ENCODE peak calls at places on chromosomes 13 and 19, in nine cellular contexts. R, P, H, A, Z, W, O, J and L are unnamed samples.

GRCh38 chr19:46634656-46635218 is 1.3 kb downstream of the GNG8 start:
- DNase-seq in A (no peak), H (no peak), Z (no peak), P (no peak), R (peak), O (no peak), J (no peak), W (no peak), L (no peak)

GRCh38 chr13:92833071-92833470 is 393.5 kb upstream of the GPC6 start:
- DNase-seq in P (no peak), J (no peak), A (no peak), W (no peak), R (no peak), Z (no peak), O (no peak), H (no peak), L (no peak)

GRCh38 chr13:91111476-91112190 is 235.9 kb upstream of the MIR17HG start:
- DNase-seq in P (no peak), H (no peak), W (no peak), J (no peak), R (no peak), O (no peak), A (no peak), Z (no peak), L (no peak)

GRCh38 chr13:76723551-76724232 is 162.5 kb downstream of the KCTD12 start:
- DNase-seq in R (peak), P (no peak), Z (no peak), A (no peak), W (no peak), J (no peak), H (no peak), O (no peak), L (peak)

GRCh38 chr19:35299523-35300339 is 7.8 kb downstream of the MAG start:
- DNase-seq in O (peak), P (no peak), H (no peak), A (no peak), W (peak), Z (no peak), R (peak), J (no peak), L (no peak)

GRCh38 chr13:100491164-100491847 is 97.3 kb downstream of the GGACT start:
- DNase-seq in H (no peak), Z (no peak), R (no peak), O (no peak), A (no peak), J (no peak), P (no peak), W (no peak), L (peak)

GRCh38 chr13:38705351-38705750 is 18.5 kb downstream of the FREM2 start:
- DNase-seq in R (no peak), A (no peak), P (no peak), O (no peak), Z (no peak), H (no peak), J (no peak), W (no peak), L (no peak)

GRCh38 chr19:13118424-13119193 is 545 bp downstream of the NACC1 start:
- DNase-seq in H (no peak), W (peak), R (peak), J (no peak), A (no peak), O (peak), P (peak), Z (peak), L (peak)

GRCh38 chr13:49563513-49563912 is 21.8 kb downstream of the RCBTB1 start:
- DNase-seq in H (no peak), Z (no peak), R (no peak), J (no peak), A (no peak), O (no peak), W (no peak), P (no peak), L (no peak)

GRCh38 chr19:1773173-1773572 is 19.9 kb downstream of the ONECUT3 start:
- DNase-seq in R (no peak), P (no peak), O (no peak), H (peak), Z (no peak), A (no peak), W (no peak), J (no peak), L (no peak)

GRCh38 chr19:49672131-49672919 is 4.7 kb upstream of the PRMT1 start:
- DNase-seq in Z (peak), H (peak), O (peak), P (peak), J (no peak), W (peak), R (peak), A (no peak), L (peak)

GRCh38 chr19:52542984-52543664 is 15.7 kb downstream of the ZNF808 start:
- DNase-seq in P (no peak), H (no peak), Z (no peak), J (peak), O (no peak), A (no peak), W (no peak), R (no peak), L (no peak)

GRCh38 chr13:111483621-111483987 is 163.2 kb downstream of the TEX29 start:
- DNase-seq in O (no peak), H (no peak), A (no peak), P (no peak), Z (no peak), J (no peak), R (no peak), W (no peak), L (no peak)

GRCh38 chr19:47093254-47093653 is 20.3 kb downstream of the ZC3H4 start:
- DNase-seq in W (no peak), H (no peak), J (no peak), Z (no peak), R (no peak), P (no peak), A (no peak), O (no peak), L (no peak)

GRCh38 chr19:2405256-2405655 is 22.1 kb downstream of the TIMM13 start:
- DNase-seq in A (no peak), O (peak), H (no peak), R (no peak), W (no peak), P (no peak), Z (no peak), J (no peak), L (no peak)

GRCh38 chr13:75196112-75196855 is 285.7 kb downstream of the TBC1D4 start:
- DNase-seq in A (no peak), H (no peak), J (no peak), P (no peak), O (no peak), Z (no peak), R (no peak), W (no peak), L (no peak)

GRCh38 chr19:38055040-38055439 is 148.0 kb downstream of the SIPA1L3 start:
- DNase-seq in H (no peak), O (no peak), W (no peak), J (no peak), A (no peak), P (no peak), Z (no peak), R (peak), L (no peak)

GRCh38 chr19:40565355-40565754 is 11.3 kb upstream of the SHKBP1 start:
- DNase-seq in R (no peak), W (no peak), J (no peak), P (no peak), Z (no peak), A (no peak), H (no peak), O (no peak), L (no peak)

GRCh38 chr13:46577656-46578589 is 25.0 kb downstream of the LRCH1 start:
- DNase-seq in A (no peak), H (no peak), R (no peak), J (no peak), O (no peak), W (no peak), P (no peak), Z (no peak), L (no peak)

GRCh38 chr13:44967656-44968451 is 21.4 kb downstream of the NUFIP1 start:
- DNase-seq in P (peak), Z (no peak), W (no peak), J (no peak), A (no peak), R (no peak), O (no peak), H (no peak), L (no peak)

GRCh38 chr19:54203151-54203611 is 2.5 kb downstream of the RPS9 start:
- DNase-seq in P (peak), O (no peak), A (no peak), W (no peak), Z (peak), J (no peak), H (no peak), R (no peak), L (no peak)

GRCh38 chr19:48470281-48470680 is 1.1 kb downstream of the CYTH2 start:
- DNase-seq in P (no peak), R (no peak), J (no peak), H (no peak), O (no peak), A (no peak), W (no peak), Z (no peak), L (no peak)

GRCh38 chr19:36245210-36246005 is 30.5 kb downstream of the ZNF146 start:
- DNase-seq in W (peak), J (no peak), R (peak), H (no peak), O (no peak), Z (no peak), P (no peak), A (no peak), L (no peak)

GRCh38 chr13:97640236-97640635 is 206.3 kb downstream of the RAP2A start:
- DNase-seq in W (no peak), A (no peak), Z (no peak), H (no peak), J (no peak), P (no peak), R (no peak), O (no peak), L (no peak)

GRCh38 chr19:35352177-35352447 is 4.4 kb downstream of the FFAR1 start:
- DNase-seq in J (no peak), P (no peak), O (no peak), A (no peak), H (no peak), R (peak), Z (no peak), W (no peak), L (no peak)

GRCh38 chr13:78098249-78098648 is 179.6 kb upstream of the EDNRB start:
- DNase-seq in Z (no peak), J (no peak), R (no peak), H (no peak), O (no peak), P (no peak), A (no peak), W (no peak), L (no peak)

GRCh38 chr19:33406521-33407139 is 33.1 kb downstream of the CEBPG start:
- DNase-seq in W (peak), P (peak), J (no peak), O (peak), H (peak), Z (peak), A (peak), R (peak), L (peak)

GRCh38 chr19:46378268-46378667 is 31.4 kb downstream of the PPP5C start:
- DNase-seq in R (no peak), W (no peak), O (no peak), P (no peak), A (no peak), H (no peak), J (no peak), Z (no peak), L (no peak)

GRCh38 chr13:83485101-83485500 is 397.2 kb downstream of the SLITRK1 start:
- DNase-seq in W (no peak), Z (no peak), H (no peak), P (no peak), O (no peak), J (no peak), R (no peak), A (no peak), L (no peak)

GRCh38 chr13:111474136-111475002 is 153.9 kb downstream of the TEX29 start:
- DNase-seq in A (peak), J (no peak), O (peak), P (peak), R (peak), Z (peak), W (peak), H (peak), L (peak)

GRCh38 chr19:28878862-28879566 is 333.9 kb downstream of the UQCRFS1 start:
- DNase-seq in J (no peak), A (peak), P (peak), H (peak), R (peak), W (peak), O (peak), Z (peak), L (no peak)

GRCh38 chr19:55145241-55145640 is 3.8 kb downstream of the TNNT1 start:
- DNase-seq in P (no peak), R (no peak), A (no peak), W (no peak), H (no peak), J (no peak), O (peak), Z (no peak), L (peak)

GRCh38 chr19:30686252-30686762 is 314.1 kb downstream of the ZNF536 start:
- DNase-seq in H (no peak), O (no peak), A (no peak), J (no peak), Z (no peak), R (peak), W (peak), P (no peak), L (no peak)

GRCh38 chr19:49790866-49791265 is 22.2 kb downstream of the FUZ start:
- DNase-seq in W (no peak), A (no peak), O (peak), P (no peak), H (no peak), Z (no peak), R (no peak), J (no peak), L (no peak)

GRCh38 chr13:40404967-40405716 is 261.3 kb downstream of the FOXO1 start:
- DNase-seq in W (no peak), O (no peak), H (no peak), P (no peak), R (no peak), J (no peak), Z (no peak), A (no peak), L (no peak)
- TF ChIP-seq REST in W (no peak), O (no peak), H (no peak), P (no peak), R (no peak), J (no peak), Z (no peak), A (no peak), L (no peak)

GRCh38 chr13:21231426-21231945 is 55.0 kb downstream of the MRPL57 start:
- DNase-seq in R (no peak), O (no peak), Z (no peak), P (no peak), J (no peak), A (no peak), W (peak), H (no peak), L (no peak)
- TF ChIP-seq REST in R (no peak), O (no peak), Z (no peak), P (no peak), J (no peak), A (no peak), W (no peak), H (no peak), L (no peak)

DNA sequence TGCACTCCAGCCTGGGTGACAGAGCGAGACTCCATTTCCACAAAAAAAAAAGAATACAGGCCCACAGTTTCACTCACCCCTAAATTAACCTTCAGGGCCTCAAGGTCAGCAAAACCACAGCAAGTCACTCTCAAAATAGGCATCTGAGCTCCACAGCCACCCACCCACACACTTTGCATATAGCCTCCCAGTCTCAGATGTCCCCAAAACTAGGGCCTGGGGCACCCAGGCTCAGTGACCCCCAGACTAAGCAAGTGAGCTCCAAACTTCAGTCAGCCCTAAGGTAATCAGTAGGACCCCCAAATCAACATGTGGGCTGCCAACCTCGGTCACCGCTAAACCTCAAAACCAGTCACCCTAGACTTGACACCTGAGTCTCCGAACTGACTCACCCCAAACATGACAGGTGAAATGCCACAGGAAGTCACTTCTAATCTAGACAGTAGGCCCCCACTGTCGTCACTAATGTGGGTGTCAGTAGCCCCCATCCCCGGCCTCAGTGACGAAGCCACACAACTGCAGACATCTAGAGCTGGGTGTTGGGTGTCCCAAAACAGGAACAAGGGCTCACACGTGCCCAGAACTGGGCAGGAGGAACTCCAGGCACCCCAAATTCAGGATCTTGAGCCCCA is 13.9 kb downstream of the RABAC1 start:
- DNase-seq in W (no peak), O (no peak), P (no peak), Z (no peak), R (no peak), H (no peak), J (peak), A (no peak), L (no peak)
- TF ChIP-seq REST in W (no peak), O (no peak), P (no peak), Z (no peak), R (no peak), H (no peak), J (no peak), A (no peak), L (no peak)

DNA sequence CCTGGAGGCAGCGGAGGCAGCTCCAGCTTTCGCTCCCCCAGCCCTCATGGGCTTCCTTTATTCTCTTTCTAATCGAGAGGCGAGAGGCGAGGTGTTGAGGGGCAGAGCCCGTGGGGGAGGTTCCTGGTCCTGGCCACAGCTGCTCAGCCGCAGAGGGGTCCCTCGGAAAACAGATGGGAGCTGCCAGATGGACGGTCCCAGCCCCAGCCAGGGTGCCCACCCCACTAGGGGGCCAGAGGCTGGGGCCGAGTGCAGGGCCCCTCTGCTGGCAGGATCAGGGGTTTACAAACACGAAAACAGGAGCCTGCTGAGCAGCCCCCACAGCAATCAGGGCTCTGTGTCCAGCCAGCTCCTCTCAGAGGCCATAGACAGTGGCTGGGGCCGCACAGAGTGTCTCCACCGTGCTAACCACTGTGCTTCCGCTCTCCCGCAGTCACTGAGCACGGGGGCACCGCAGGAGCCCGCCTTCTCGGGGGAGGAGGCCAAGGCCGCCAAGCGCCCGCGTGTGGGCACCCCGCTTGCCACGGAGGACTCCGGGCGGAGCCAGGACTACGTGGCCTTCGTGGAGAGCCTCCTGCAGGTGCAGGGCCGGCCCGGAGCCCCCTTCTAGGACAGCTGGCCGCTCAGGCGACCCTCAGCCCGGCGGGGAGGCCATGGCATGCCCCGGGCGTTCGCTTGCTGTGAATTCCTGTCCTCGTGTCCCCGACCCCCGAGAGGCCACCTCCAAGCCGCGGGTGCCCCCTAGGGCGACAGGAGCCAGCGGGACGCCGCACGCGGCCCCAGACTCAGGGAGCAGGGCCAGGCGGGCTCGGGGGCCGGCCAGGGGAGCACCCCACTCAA is 182.2 kb downstream of the KDM4B start:
- DNase-seq in H (no peak), P (no peak), Z (no peak), A (no peak), R (peak), J (no peak), O (peak), W (peak), L (no peak)
- TF ChIP-seq REST in H (no peak), P (no peak), Z (no peak), A (no peak), R (no peak), J (no peak), O (no peak), W (no peak), L (no peak)

GRCh38 chr19:18948976-18949356 is 7.9 kb upstream of the HOMER3 start:
- DNase-seq in R (no peak), P (no peak), J (no peak), W (no peak), Z (no peak), H (no peak), A (no peak), O (no peak), L (no peak)
- TF ChIP-seq REST in R (no peak), P (no peak), J (no peak), W (no peak), Z (no peak), H (no peak), A (no peak), O (no peak), L (no peak)

GRCh38 chr13:31179241-31179640 is 17.5 kb upstream of the HSPH1 start:
- DNase-seq in J (no peak), Z (no peak), P (no peak), O (no peak), R (no peak), W (no peak), H (no peak), A (no peak), L (no peak)
- TF ChIP-seq REST in J (no peak), Z (no peak), P (no peak), O (no peak), R (no peak), W (no peak), H (no peak), A (no peak), L (no peak)